ENCODE peak calls at places on chromosome 10, in seven cellular contexts. G is suprapubic skin, P is neural progenitor cell, O is esophagus squamous epithelium, W is IMR-90, Q is spleen, B is ovary. T is an unnamed sample.

GRCh38 chr10:6239213-6239991 is 36.7 kb downstream of the PFKFB3 start:
- DNase-seq in W (peak; percentile 99), B (peak; percentile 42), Q (no peak), O (no peak), G (no peak), P (no peak), T (no peak)

GRCh38 chr10:27893320-27894014 is 105.4 kb downstream of the ODAD2 start:
- DNase-seq in G (no peak), P (no peak), B (no peak), W (peak; percentile 31), O (no peak), Q (no peak), T (no peak)

GRCh38 chr10:11724938-11725776 is 17.0 kb upstream of the ECHDC3 start:
- DNase-seq in G (no peak), B (no peak), W (peak; percentile 79), Q (peak; percentile 68), O (no peak), P (peak; percentile 63), T (no peak)

GRCh38 chr10:114663631-114664030 is 5.6 kb upstream of the ABLIM1 start:
- DNase-seq in P (peak; percentile 29), B (no peak), O (no peak), Q (no peak), G (no peak), W (no peak), T (no peak)

GRCh38 chr10:112215342-112215774 is 31.8 kb upstream of the GPAM start:
- DNase-seq in G (no peak), P (no peak), O (no peak), B (no peak), W (peak; percentile 24), Q (no peak), T (peak; percentile 93)

GRCh38 chr10:24929056-24929544 is 23.3 kb downstream of the PRTFDC1 start:
- DNase-seq in P (peak; percentile 15), Q (no peak), G (no peak), B (no peak), O (no peak), W (no peak), T (no peak)

GRCh38 chr10:83214178-83214577 is 925.1 kb upstream of the GHITM start:
- DNase-seq in B (no peak), W (no peak), P (no peak), Q (no peak), O (no peak), G (no peak), T (no peak)

GRCh38 chr10:24465899-24466615 is 257.1 kb downstream of the KIAA1217 start:
- DNase-seq in G (no peak), Q (no peak), W (peak; percentile 96), B (no peak), P (no peak), O (no peak), T (peak; percentile 63)

GRCh38 chr10:114278140-114278883 is 39.3 kb downstream of the VWA2 start:
- DNase-seq in Q (peak; percentile 72), O (no peak), B (no peak), W (no peak), P (no peak), G (peak; percentile 59), T (no peak)

GRCh38 chr10:100346765-100347567 is at the start of gene SCD:
- DNase-seq in P (peak; percentile 97), O (peak; percentile 20), Q (peak; percentile 94), G (peak; percentile 77), B (peak; percentile 83), W (peak; percentile 88), T (peak; percentile 94)
- H3K27ac ChIP-seq in P (peak within 1 kb of the TSS; percentile 100), O (no peak within 1 kb of the TSS), Q (peak within 1 kb of the TSS; percentile 84), G (peak within 1 kb of the TSS; percentile 59), B (peak within 1 kb of the TSS; percentile 77), W (peak within 1 kb of the TSS; percentile 45), T (peak within 1 kb of the TSS; percentile 58)

GRCh38 chr10:70596860-70597809 is 5.4 kb downstream of the PRF1 start:
- DNase-seq in P (no peak), G (no peak), O (no peak), W (no peak), Q (no peak), B (no peak), T (no peak)
- H3K27ac ChIP-seq in P (no peak overlapping the region), G (no peak overlapping the region), O (no peak overlapping the region), W (no peak overlapping the region), Q (no peak overlapping the region), B (no peak overlapping the region), T (no peak overlapping the region)

GRCh38 chr10:96301616-96302015 is 2.6 kb upstream of the DNTT start:
- DNase-seq in O (no peak), P (no peak), G (no peak), B (no peak), W (no peak), Q (no peak), T (no peak)

GRCh38 chr10:96306516-96306915 is 2.3 kb downstream of the DNTT start:
- DNase-seq in B (no peak), P (no peak), G (no peak), O (no peak), Q (peak; percentile 89), W (no peak), T (peak; percentile 27)

GRCh38 chr10:96305019-96305418 is 785 bp downstream of the DNTT start:
- DNase-seq in O (no peak), Q (no peak), B (no peak), P (no peak), G (no peak), W (no peak), T (no peak)

GRCh38 chr10:96299383-96299782 is 4.9 kb upstream of the DNTT start:
- DNase-seq in O (no peak), Q (no peak), B (no peak), W (no peak), P (no peak), G (no peak), T (no peak)

DNA sequence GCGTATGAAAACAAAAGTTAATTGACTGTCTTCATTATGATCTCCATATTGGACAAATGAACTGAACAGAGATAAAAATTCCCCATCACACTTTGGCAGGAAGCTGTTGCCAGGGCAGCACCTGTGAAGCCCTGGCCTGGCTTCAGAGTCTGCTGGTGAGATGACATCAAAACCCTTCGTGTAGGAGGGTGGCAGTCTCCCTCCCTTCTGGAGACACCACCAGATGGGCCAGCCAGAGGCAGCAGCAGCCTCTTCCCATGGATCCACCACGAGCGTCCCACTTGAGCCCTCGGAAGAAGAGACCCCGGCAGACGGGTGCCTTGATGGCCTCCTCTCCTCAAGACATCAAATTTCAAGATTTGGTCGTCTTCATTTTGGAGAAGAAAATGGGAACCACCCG is at the start of gene DNTT:
- DNase-seq in O (no peak), P (no peak), B (no peak), G (no peak), Q (no peak), W (no peak), T (no peak)
- H3K27ac ChIP-seq in O (no peak within 1 kb of the TSS), P (no peak within 1 kb of the TSS), B (no peak within 1 kb of the TSS), G (no peak within 1 kb of the TSS), Q (no peak within 1 kb of the TSS), W (no peak within 1 kb of the TSS), T (no peak within 1 kb of the TSS)

GRCh38 chr10:69456880-69457693 is 5.8 kb downstream of the TSPAN15 start:
- DNase-seq in B (no peak), O (no peak), Q (peak; percentile 61), W (no peak), P (no peak), G (peak; percentile 29), T (no peak)
- H3K27ac ChIP-seq in B (no peak overlapping the region), O (peak overlapping the region; percentile 57), Q (peak overlapping the region; percentile 74), W (no peak overlapping the region), P (no peak overlapping the region), G (no peak overlapping the region), T (no peak overlapping the region)

DNA sequence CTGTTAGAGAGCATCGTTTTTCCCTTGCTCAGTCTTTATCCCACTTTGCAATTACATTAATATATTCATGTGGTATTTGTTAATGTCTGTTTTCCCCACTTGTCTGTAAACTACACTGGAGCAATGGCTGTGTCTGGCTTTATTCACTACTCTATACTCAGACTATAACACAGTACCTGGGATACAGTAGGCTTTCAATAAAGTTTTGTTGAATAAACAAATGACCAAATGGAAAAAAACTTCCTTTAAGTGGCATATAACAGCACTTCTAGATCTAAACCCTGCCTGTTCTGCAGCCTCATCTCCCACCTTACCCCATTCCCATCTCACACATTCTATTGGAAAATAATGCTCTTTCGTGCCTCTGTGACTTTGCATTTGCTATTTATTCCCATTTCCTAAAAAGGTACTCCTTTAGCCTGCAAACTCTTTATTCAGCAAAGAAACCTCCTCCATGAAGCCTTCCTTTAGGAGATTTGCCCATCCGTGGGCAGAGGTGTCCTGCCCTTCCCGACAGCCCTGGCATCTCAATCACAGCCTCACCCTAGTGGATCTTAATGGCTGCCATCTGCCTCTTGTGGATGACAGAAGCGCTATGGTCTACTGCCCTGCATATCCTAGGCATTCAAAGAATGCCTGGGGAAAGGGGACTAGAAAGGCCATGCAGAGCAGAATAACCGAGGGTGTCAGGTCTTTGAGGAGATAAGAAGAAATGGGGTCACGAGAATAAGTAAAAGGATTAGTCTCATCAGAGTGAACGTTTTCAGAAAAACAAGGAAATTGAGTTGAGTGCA is 57.5 kb upstream of the SPOCK2 start:
- DNase-seq in W (no peak), G (no peak), Q (no peak), P (peak; percentile 75), B (no peak), O (no peak), T (no peak)
- H3K27ac ChIP-seq in W (no peak overlapping the region), G (no peak overlapping the region), Q (no peak overlapping the region), P (peak overlapping the region; percentile 75), B (no peak overlapping the region), O (no peak overlapping the region), T (no peak overlapping the region)

T was measured in testis.